ENCODE peak calls at places on chromosomes 3 and 15, in seven cellular contexts. P, K, N, T, E, B and A are unnamed samples. For H3K27me3, the result is how much of the 10 kb centered on the place peaks cover.

GRCh38 chr3:122067588-122068240 is 12.6 kb downstream of the CD86 start:
- DNase-seq in T (no peak), N (no peak), E (no peak), B (no peak), P (no peak), K (no peak), A (no peak)

GRCh38 chr15:31396881-31397560 is 70.4 kb downstream of the KLF13 start:
- DNase-seq in T (peak), P (no peak), B (peak), E (peak), K (peak), N (peak), A (peak)

GRCh38 chr3:59268170-59268569 is 218.3 kb upstream of the CFAP20DC start:
- DNase-seq in B (no peak), E (no peak), T (peak), K (no peak), P (no peak), N (no peak), A (no peak)

GRCh38 chr3:73516656-73517055 is 108.1 kb downstream of the PDZRN3 start:
- DNase-seq in N (peak), T (no peak), E (peak), B (no peak), P (no peak), K (peak), A (no peak)

GRCh38 chr15:83732196-83732595 is 78.3 kb downstream of the ADAMTSL3 start:
- DNase-seq in N (no peak), K (no peak), E (no peak), T (no peak), P (no peak), B (no peak), A (no peak)

GRCh38 chr3:146247906-146248305 is 3.0 kb downstream of the PLSCR4 start:
- DNase-seq in P (no peak), E (no peak), T (no peak), B (no peak), K (no peak), N (no peak), A (no peak)

GRCh38 chr3:18122264-18122663 is 302.9 kb downstream of the SATB1 start:
- DNase-seq in P (no peak), B (no peak), T (peak), N (no peak), K (no peak), E (no peak), A (no peak)

GRCh38 chr15:82621970-82622369 is 25.2 kb downstream of the CPEB1 start:
- DNase-seq in E (no peak), P (no peak), K (no peak), T (no peak), N (no peak), B (no peak), A (no peak)

GRCh38 chr15:91853968-91854943 is 748 bp downstream of the SLCO3A1 start:
- DNase-seq in B (peak), P (peak), K (peak), T (peak), N (peak), E (peak), A (no peak)

GRCh38 chr3:129556358-129556695 is 13.4 kb downstream of the H1-8 start:
- DNase-seq in P (no peak), T (no peak), N (no peak), B (no peak), K (no peak), E (no peak), A (no peak)

GRCh38 chr15:100807028-100807427 is 72.6 kb upstream of the ALDH1A3 start:
- DNase-seq in N (no peak), T (no peak), E (no peak), K (no peak), B (no peak), P (no peak), A (no peak)

GRCh38 chr3:196975349-196975748 is 6.7 kb upstream of the PIGZ start:
- DNase-seq in B (no peak), T (no peak), K (no peak), P (no peak), E (no peak), N (no peak), A (no peak)

GRCh38 chr15:39931615-39932014 is 2.3 kb upstream of the EIF2AK4 start:
- DNase-seq in N (no peak), E (no peak), K (no peak), B (no peak), T (no peak), P (no peak), A (no peak)

GRCh38 chr3:33146791-33147445 is 33.1 kb downstream of the CRTAP start:
- DNase-seq in N (no peak), K (no peak), T (no peak), B (no peak), E (no peak), P (no peak), A (no peak)

GRCh38 chr3:59422312-59422711 is 372.5 kb upstream of the CFAP20DC start:
- DNase-seq in E (no peak), T (peak), P (no peak), B (no peak), K (no peak), N (no peak), A (no peak)

GRCh38 chr15:31211353-31211752 is 109.8 kb upstream of the TRPM1 start:
- DNase-seq in K (no peak), P (no peak), N (no peak), T (no peak), E (no peak), B (no peak), A (no peak)

GRCh38 chr3:23800731-23801130 is 5.0 kb upstream of the UBE2E1 start:
- DNase-seq in P (peak), B (no peak), K (no peak), E (no peak), T (no peak), N (no peak), A (no peak)

GRCh38 chr3:105513886-105514285 is 147.2 kb downstream of the ALCAM start:
- DNase-seq in N (no peak), P (no peak), K (no peak), B (no peak), E (no peak), T (peak), A (no peak)

GRCh38 chr3:105388199-105388598 is 21.5 kb downstream of the ALCAM start:
- DNase-seq in K (no peak), E (no peak), N (no peak), T (no peak), P (no peak), B (no peak), A (no peak)

GRCh38 chr15:74278269-74278668 is 42.1 kb downstream of the CCDC33 start:
- DNase-seq in P (no peak), K (no peak), B (no peak), T (no peak), N (no peak), E (no peak), A (no peak)

GRCh38 chr3:112531358-112531781 is 30.4 kb downstream of the ATG3 start:
- DNase-seq in E (no peak), N (no peak), T (no peak), P (peak), B (no peak), K (no peak), A (no peak)

GRCh38 chr15:60208708-60209107 is 189.1 kb downstream of the ANXA2 start:
- DNase-seq in K (no peak), T (peak), P (no peak), N (no peak), E (no peak), B (no peak), A (no peak)

GRCh38 chr3:32844914-32845313 is 27.1 kb downstream of the TRIM71 start:
- DNase-seq in E (no peak), N (no peak), T (no peak), K (no peak), P (no peak), B (no peak), A (no peak)

GRCh38 chr3:100869787-100870186 is 123.4 kb downstream of the ABI3BP start:
- DNase-seq in E (no peak), T (no peak), B (no peak), K (no peak), P (no peak), N (no peak), A (no peak)

GRCh38 chr3:141546586-141546985 is 59.8 kb downstream of the RASA2 start:
- DNase-seq in P (no peak), T (no peak), N (no peak), E (no peak), B (no peak), K (no peak), A (no peak)

GRCh38 chr3:7512048-7512447 is 651.1 kb downstream of the GRM7 start:
- DNase-seq in K (no peak), E (no peak), T (no peak), P (no peak), B (no peak), N (no peak), A (no peak)

GRCh38 chr3:148847351-148847750 is 17.7 kb upstream of the CPA3 start:
- DNase-seq in T (no peak), E (no peak), B (no peak), P (no peak), N (no peak), K (no peak), A (no peak)

GRCh38 chr3:114974387-114974786 is 172.7 kb downstream of the ZBTB20 start:
- DNase-seq in N (no peak), E (no peak), B (no peak), T (no peak), K (no peak), P (no peak), A (no peak)

GRCh38 chr3:191774485-191774884 is 313.5 kb downstream of the PYDC2 start:
- DNase-seq in P (no peak), T (peak), E (no peak), K (no peak), N (no peak), B (no peak), A (no peak)

GRCh38 chr15:72599855-72600464 is 54.5 kb upstream of the GOLGA6B start:
- DNase-seq in E (no peak), K (peak), P (peak), B (peak), N (no peak), T (peak), A (peak)

GRCh38 chr15:39232512-39232911 is 348.4 kb upstream of the THBS1 start:
- DNase-seq in P (no peak), K (no peak), T (peak), B (no peak), N (no peak), E (no peak), A (no peak)

GRCh38 chr15:59485036-59485435 is 47.0 kb downstream of the FAM81A start:
- DNase-seq in E (no peak), B (no peak), N (no peak), T (no peak), K (no peak), P (no peak), A (no peak)

GRCh38 chr15:98241032-98241554 is 280.6 kb downstream of the ARRDC4 start:
- DNase-seq in P (no peak), K (no peak), B (no peak), N (no peak), E (no peak), T (peak), A (no peak)

GRCh38 chr3:69378112-69378799 is 7.6 kb downstream of the FRMD4B start:
- DNase-seq in T (no peak), E (no peak), N (no peak), B (no peak), K (no peak), P (no peak), A (no peak)

GRCh38 chr15:63292771-63293170 is 15.4 kb downstream of the APH1B start:
- DNase-seq in K (no peak), N (no peak), E (no peak), B (no peak), T (no peak), P (no peak), A (no peak)

GRCh38 chr3:172550347-172550943 is 27.2 kb upstream of the TNFSF10 start:
- DNase-seq in K (no peak), P (no peak), B (no peak), E (no peak), N (no peak), T (peak), A (no peak)

GRCh38 chr15:76139368-76140068 is 79.7 kb downstream of the TMEM266 start:
- DNase-seq in B (peak), N (peak), K (peak), T (peak), P (peak), E (peak), A (peak)

GRCh38 chr15:77824361-77824985 is 191.8 kb upstream of the LINGO1 start:
- DNase-seq in T (no peak), K (no peak), N (no peak), P (no peak), B (no peak), E (no peak), A (no peak)
- H3K27me3 ChIP-seq in T (under half), K (under half), N (under half), P (under half), B (under half), E (under half), A (under half)

GRCh38 chr15:96416218-96416933 is 85.9 kb downstream of the NR2F2 start:
- DNase-seq in B (no peak), K (no peak), T (no peak), N (no peak), P (no peak), E (no peak), A (no peak)

GRCh38 chr15:96417760-96418130 is 87.2 kb downstream of the NR2F2 start:
- DNase-seq in K (no peak), T (no peak), N (no peak), P (no peak), B (no peak), E (no peak), A (no peak)

GRCh38 chr15:96416934-96417759 is 86.6 kb downstream of the NR2F2 start:
- DNase-seq in N (no peak), K (no peak), B (no peak), E (no peak), P (no peak), T (no peak), A (no peak)

GRCh38 chr15:96415513-96416217 is 85.2 kb downstream of the NR2F2 start:
- DNase-seq in B (no peak), T (no peak), P (no peak), E (no peak), K (no peak), N (no peak), A (no peak)

GRCh38 chr15:96418146-96418545 is 87.6 kb downstream of the NR2F2 start:
- DNase-seq in E (no peak), N (no peak), B (no peak), T (no peak), K (no peak), P (no peak), A (no peak)
- H3K27me3 ChIP-seq in E (under half), N (half or more), B (half or more), T (half or more), K (under half), P (under half), A (half or more)

GRCh38 chr3:28138047-28138446 is 103.4 kb upstream of the CMC1 start:
- DNase-seq in E (no peak), N (no peak), T (no peak), B (no peak), P (no peak), K (no peak), A (no peak)

GRCh38 chr3:28136607-28137216 is 104.7 kb upstream of the CMC1 start:
- DNase-seq in K (no peak), P (no peak), T (no peak), B (no peak), N (no peak), E (no peak), A (no peak)

GRCh38 chr3:28130836-28131235 is 110.6 kb upstream of the CMC1 start:
- DNase-seq in K (no peak), P (no peak), N (no peak), B (no peak), E (no peak), T (no peak), A (no peak)

GRCh38 chr3:28134198-28134597 is 107.2 kb upstream of the CMC1 start:
- DNase-seq in B (no peak), P (no peak), N (no peak), K (no peak), E (no peak), T (no peak), A (no peak)

DNA sequence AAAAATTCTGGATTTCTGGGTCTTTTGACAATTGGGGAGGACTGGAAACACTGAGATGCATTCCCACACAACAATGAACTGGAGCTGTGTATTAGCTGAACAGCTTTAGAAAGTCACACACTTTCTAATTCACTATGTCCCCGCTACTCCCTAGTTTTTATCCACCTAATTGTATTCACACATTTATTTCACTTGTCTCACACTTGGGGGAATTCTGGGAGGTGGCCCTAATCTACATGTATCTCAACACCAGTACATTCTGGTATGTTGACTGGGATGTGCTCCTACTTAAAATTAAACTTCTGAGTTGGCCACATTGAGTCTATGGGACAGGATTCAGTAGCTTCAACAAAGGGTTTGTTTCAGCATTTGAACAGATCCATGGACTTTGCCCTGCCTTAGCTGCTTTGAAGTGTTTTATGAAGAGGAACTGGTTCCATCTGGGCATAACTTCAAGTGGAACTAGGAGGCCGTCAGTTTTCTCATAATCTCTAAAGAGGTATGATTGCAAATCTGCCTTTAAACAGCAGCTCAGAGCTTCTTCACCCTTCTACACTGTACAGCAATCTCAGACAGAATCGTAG is 106.5 kb upstream of the CMC1 start:
- DNase-seq in K (peak), P (no peak), T (no peak), E (no peak), B (no peak), N (peak), A (no peak)
- H3K27me3 ChIP-seq in K (under half), P (under half), T (under half), E (under half), B (under half), N (under half), A (under half)

GRCh38 chr3:147364771-147365170 is 41.6 kb downstream of the ZIC4 start:
- DNase-seq in E (no peak), B (no peak), P (no peak), T (no peak), K (no peak), N (no peak), A (no peak)
- H3K27me3 ChIP-seq in E (under half), B (under half), P (under half), T (under half), K (under half), N (half or more), A (half or more)

GRCh38 chr3:139675327-139675726 is 2.4 kb downstream of the NMNAT3 start:
- DNase-seq in K (no peak), P (no peak), T (no peak), N (no peak), E (no peak), B (peak), A (no peak)
- H3K27me3 ChIP-seq in K (under half), P (under half), T (under half), N (under half), E (under half), B (under half), A (under half)

DNA sequence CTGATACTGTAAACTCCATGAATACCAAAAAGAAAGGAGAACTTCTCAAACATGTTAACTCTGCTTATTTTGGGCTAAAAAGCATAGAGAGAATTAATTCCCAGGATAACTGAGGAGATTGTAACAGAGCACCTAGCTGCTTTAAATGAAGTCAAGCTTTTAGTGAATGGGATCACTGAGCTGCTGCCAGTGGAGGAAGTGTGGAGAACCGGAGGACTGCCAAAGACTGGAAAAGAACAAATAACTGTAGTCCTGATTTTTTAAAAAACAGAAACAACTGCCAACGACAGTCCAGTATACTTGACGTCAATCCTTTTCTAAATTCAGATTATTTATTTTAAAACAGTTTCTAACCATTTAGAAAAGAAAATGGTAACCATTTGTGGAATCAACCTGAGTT is 3.3 kb downstream of the C3orf70 start:
- DNase-seq in E (no peak), N (no peak), T (no peak), K (no peak), P (no peak), B (no peak), A (no peak)
- H3K27me3 ChIP-seq in E (under half), N (under half), T (under half), K (under half), P (under half), B (under half), A (under half)